ENCODE peak calls at places on chromosomes 13 and 19, in nine cellular contexts. S, M, K, W, N, L, Z, O and Q are unnamed samples.

GRCh38 chr19:32351807-32352630 is 6.6 kb downstream of the ZNF507 start:
- DNase-seq in S (no peak), M (peak; percentile 49), K (no peak), W (no peak), N (no peak), L (no peak), Z (no peak), O (no peak), Q (no peak)

GRCh38 chr19:19459099-19459498 is 53.6 kb downstream of the GATAD2A start:
- DNase-seq in S (no peak), M (no peak), K (no peak), W (no peak), N (no peak), L (peak; percentile 36), Z (no peak), O (no peak), Q (no peak)

GRCh38 chr19:52464798-52465470 is 11.6 kb downstream of the ZNF578 start:
- DNase-seq in S (no peak), M (no peak), K (peak; percentile 49), W (no peak), N (peak; percentile 82), L (no peak), Z (no peak), O (no peak), Q (peak; percentile 43)

GRCh38 chr13:47033216-47033615 is 136.4 kb upstream of the HTR2A start:
- DNase-seq in S (no peak), M (peak; percentile 46), K (no peak), W (peak; percentile 10), N (no peak), L (peak; percentile 57), Z (no peak), O (no peak), Q (no peak)

GRCh38 chr19:16224266-16225045 is 26.7 kb downstream of the AP1M1 start:
- DNase-seq in S (no peak), M (no peak), K (no peak), W (no peak), N (no peak), L (no peak), Z (peak; percentile 39), O (no peak), Q (no peak)

GRCh38 chr13:39025433-39025839 is 12.5 kb downstream of the PROSER1 start:
- DNase-seq in S (no peak), M (no peak), K (no peak), W (peak; percentile 35), N (no peak), L (no peak), Z (no peak), O (no peak), Q (no peak)

GRCh38 chr19:19321143-19321577 is 531 bp downstream of the MAU2 start:
- DNase-seq in S (no peak), M (no peak), K (peak; percentile 51), W (peak; percentile 6), N (peak; percentile 33), L (no peak), Z (no peak), O (no peak), Q (no peak)

GRCh38 chr13:54965881-54966280 is 1937.3 kb downstream of the OLFM4 start:
- DNase-seq in S (no peak), M (no peak), K (no peak), W (no peak), N (no peak), L (no peak), Z (no peak), O (no peak), Q (no peak)

GRCh38 chr19:15595069-15595468 is 19.9 kb upstream of the CYP4F8 start:
- DNase-seq in S (no peak), M (no peak), K (no peak), W (peak; percentile 65), N (no peak), L (no peak), Z (no peak), O (no peak), Q (no peak)

GRCh38 chr13:80047406-80047805 is 293.5 kb downstream of the SPRY2 start:
- DNase-seq in S (no peak), M (peak; percentile 71), K (no peak), W (peak; percentile 65), N (no peak), L (peak; percentile 69), Z (no peak), O (no peak), Q (no peak)

GRCh38 chr13:49116873-49117272 is 103.3 kb upstream of the MLNR start:
- DNase-seq in S (no peak), M (no peak), K (no peak), W (no peak), N (no peak), L (no peak), Z (no peak), O (no peak), Q (no peak)

GRCh38 chr19:35162471-35163326 is 8.2 kb downstream of the FXYD5 start:
- DNase-seq in S (no peak), M (no peak), K (no peak), W (peak; percentile 95), N (no peak), L (no peak), Z (peak; percentile 25), O (no peak), Q (no peak)

GRCh38 chr19:48295458-48295857 is 25.6 kb downstream of the ZNF114 start:
- DNase-seq in S (no peak), M (no peak), K (no peak), W (no peak), N (no peak), L (no peak), Z (no peak), O (no peak), Q (no peak)

GRCh38 chr19:48290341-48290922 is 20.6 kb downstream of the ZNF114 start:
- DNase-seq in S (peak; percentile 61), M (peak; percentile 36), K (peak; percentile 64), W (no peak), N (no peak), L (peak; percentile 29), Z (no peak), O (peak; percentile 32), Q (no peak)

GRCh38 chr19:48287748-48288147 is 17.9 kb downstream of the ZNF114 start:
- DNase-seq in S (no peak), M (no peak), K (no peak), W (no peak), N (no peak), L (no peak), Z (no peak), O (no peak), Q (no peak)

GRCh38 chr19:48292798-48293197 is 22.9 kb downstream of the ZNF114 start:
- DNase-seq in S (no peak), M (peak; percentile 74), K (no peak), W (peak; percentile 88), N (no peak), L (peak; percentile 80), Z (no peak), O (no peak), Q (no peak)

DNA sequence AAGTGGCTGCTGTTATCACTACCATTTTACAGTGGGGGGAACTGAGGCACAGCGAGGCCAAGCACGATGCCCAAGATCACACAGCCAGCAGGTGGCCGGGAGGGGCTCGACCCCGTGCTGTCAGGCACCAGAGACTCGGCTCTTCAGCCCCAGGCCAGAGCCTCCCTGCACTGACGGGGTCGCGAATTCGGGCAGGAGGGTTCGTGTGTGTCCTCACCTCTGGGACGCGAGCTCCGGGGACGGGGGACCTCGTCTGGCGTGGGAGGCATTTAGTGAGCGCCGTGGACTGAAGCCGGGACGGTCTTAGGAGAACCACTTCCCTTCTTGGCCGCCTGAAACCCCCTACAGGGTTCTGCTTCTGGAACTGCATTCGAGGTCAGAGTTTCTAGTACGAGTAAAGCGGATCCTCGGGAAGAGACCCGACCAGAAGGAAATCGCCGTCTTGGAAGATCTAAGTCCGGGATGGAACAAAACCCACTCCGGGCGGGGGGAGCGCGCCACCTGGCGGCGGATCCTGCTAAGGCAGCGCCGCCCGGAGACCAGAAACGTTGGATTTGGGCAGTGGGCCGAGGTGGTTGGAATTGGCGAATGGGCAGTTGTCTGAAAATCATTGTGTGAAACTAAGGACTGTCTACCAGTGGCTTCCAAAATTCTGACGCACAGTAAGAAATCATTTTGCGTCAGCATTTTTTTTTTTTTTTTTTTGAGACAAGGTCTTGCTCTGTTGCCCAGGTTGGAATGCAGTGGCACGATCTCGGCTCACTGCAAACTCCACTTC is 21.2 kb downstream of the ZNF114 start:
- DNase-seq in S (peak; percentile 90), M (peak; percentile 88), K (peak; percentile 90), W (peak; percentile 63), N (peak; percentile 69), L (peak; percentile 85), Z (peak; percentile 84), O (peak; percentile 84), Q (peak; percentile 57)
- TF ChIP-seq CTCF in S (peak; percentile 97), M (peak; percentile 99), K (peak; percentile 99), W (peak; percentile 89), N (peak; percentile 85), L (peak; percentile 95), Z (peak; percentile 98), O (peak; percentile 98), Q (peak; percentile 82)

DNA sequence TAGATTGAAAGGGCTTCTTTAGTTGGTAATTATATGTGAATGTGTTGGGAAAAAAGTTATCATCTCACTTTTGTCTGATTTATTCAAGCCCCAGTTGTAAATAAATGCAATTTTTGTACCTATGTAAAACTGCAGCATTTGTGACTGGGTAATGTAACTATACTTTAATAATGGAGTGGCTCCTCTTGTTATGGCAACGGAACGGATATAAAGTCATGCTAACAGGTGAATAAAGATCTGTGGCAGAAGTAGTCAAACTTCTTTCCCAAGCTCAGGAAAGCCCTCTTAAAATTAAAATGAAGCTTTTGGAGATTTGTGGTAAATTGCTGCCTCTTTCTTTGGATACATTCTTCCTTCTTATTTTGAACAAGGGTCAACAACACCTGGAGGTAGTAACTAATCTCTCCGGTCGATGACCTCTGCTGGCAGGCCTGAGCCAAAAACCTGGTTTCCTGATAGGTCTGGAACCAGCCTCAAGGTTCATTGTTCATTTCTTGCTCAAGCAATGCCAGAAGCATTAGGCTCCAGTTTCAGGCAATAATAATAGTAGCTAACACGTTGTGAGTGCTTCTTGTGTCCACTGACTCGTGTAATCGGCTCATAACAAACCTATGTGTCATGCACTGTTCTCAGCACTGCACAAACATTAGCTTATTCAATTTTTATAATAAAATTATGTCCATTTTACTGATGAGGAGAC is 313.4 kb upstream of the DACH1 start:
- DNase-seq in S (no peak), M (no peak), K (no peak), W (peak; percentile 75), N (no peak), L (no peak), Z (no peak), O (no peak), Q (no peak)
- TF ChIP-seq CTCF in S (no peak), M (no peak), K (no peak), W (no peak), N (no peak), L (no peak), Z (no peak), O (no peak), Q (no peak)

GRCh38 chr19:50486823-50487515 is 10.3 kb upstream of the GARIN5A start:
- DNase-seq in S (no peak), M (peak; percentile 31), K (no peak), W (no peak), N (peak; percentile 82), L (peak; percentile 43), Z (no peak), O (peak; percentile 82), Q (no peak)
- TF ChIP-seq CTCF in S (no peak), M (peak; percentile 58), K (peak; percentile 45), W (peak; percentile 56), N (peak; percentile 77), L (peak; percentile 49), Z (no peak), O (peak; percentile 80), Q (peak; percentile 12)

DNA sequence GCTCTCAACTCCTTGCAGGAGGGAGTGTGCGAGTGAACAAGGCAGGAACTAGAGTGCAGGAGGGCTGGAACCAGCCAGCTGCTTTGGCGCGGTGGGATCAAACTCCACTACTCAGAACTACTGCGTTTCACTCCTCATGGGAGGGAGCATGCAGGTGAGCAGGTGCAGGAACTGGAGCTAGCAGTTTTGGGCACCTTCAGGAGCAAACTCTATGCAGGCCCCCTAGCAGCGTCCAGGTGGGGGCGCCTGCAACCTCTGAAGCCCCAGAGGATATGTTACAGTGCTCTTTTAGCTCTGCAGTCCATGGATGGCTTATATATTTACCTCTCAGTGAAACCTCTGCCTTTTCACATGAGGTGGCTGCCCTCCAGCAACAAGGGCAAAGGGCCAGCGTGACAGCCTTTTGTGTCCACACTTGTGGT is 1303.4 kb downstream of the PCDH9 start:
- DNase-seq in S (no peak), M (peak; percentile 39), K (peak; percentile 21), W (no peak), N (peak; percentile 10), L (no peak), Z (no peak), O (peak; percentile 33), Q (no peak)
- TF ChIP-seq CTCF in S (no peak), M (peak; percentile 29), K (peak; percentile 32), W (peak; percentile 10), N (peak; percentile 46), L (peak; percentile 36), Z (no peak), O (no peak), Q (peak; percentile 28)